ENCODE peak calls at places on chromosomes 3 and 15, in eight cellular contexts. U is adipocyte; X is colonic mucosa; D is PC-3; A is body of pancreas; H is A549; M is CD8-positive, alpha-beta memory T cell; R is right lobe of liver. S is an unnamed sample.

GRCh38 chr15:32124726-32125125 is 94.4 kb downstream of the CHRNA7 start:
- DNase-seq in D (no peak), U (no peak), R (no peak), M (no peak), A (no peak), X (no peak), H (no peak), S (no peak)

GRCh38 chr3:61250784-61251173 is 473 bp downstream of the FHIT start:
- DNase-seq in M (no peak), D (peak; percentile 43), A (peak; percentile 54), U (peak; percentile 27), R (peak; percentile 38), H (peak; percentile 6), X (peak; percentile 52), S (peak; percentile 47)

GRCh38 chr3:192303235-192303634 is 424.1 kb downstream of the FGF12 start:
- DNase-seq in A (no peak), R (no peak), D (no peak), X (no peak), U (no peak), M (no peak), H (no peak), S (no peak)

GRCh38 chr3:196666001-196666867 is 26.7 kb downstream of the NRROS start:
- DNase-seq in X (no peak), M (no peak), R (no peak), H (peak; percentile 62), A (no peak), D (peak; percentile 40), U (peak; percentile 60), S (no peak)

GRCh38 chr15:64635486-64635815 is 139.9 kb downstream of the RBPMS2 start:
- DNase-seq in R (no peak), U (peak; percentile 78), M (no peak), D (no peak), A (peak; percentile 41), H (peak; percentile 63), X (peak; percentile 29), S (peak; percentile 48)

GRCh38 chr15:66253643-66254363 is at the start of gene MEGF11:
- DNase-seq in A (peak; percentile 36), H (peak; percentile 42), R (peak; percentile 25), D (peak; percentile 11), X (peak; percentile 24), U (peak; percentile 64), M (no peak), S (no peak)

GRCh38 chr3:17551333-17551732 is 191.1 kb downstream of the TBC1D5 start:
- DNase-seq in H (no peak), R (no peak), X (no peak), A (no peak), D (no peak), U (peak; percentile 2), M (no peak), S (no peak)

GRCh38 chr3:120145498-120146285 is 51.4 kb upstream of the GSK3B start:
- DNase-seq in M (no peak), H (peak; percentile 61), U (peak; percentile 49), A (no peak), D (peak; percentile 94), X (no peak), R (no peak), S (no peak)

GRCh38 chr3:72329354-72329753 is 518.9 kb downstream of the SHQ1 start:
- DNase-seq in H (no peak), X (no peak), D (no peak), A (peak; percentile 65), R (no peak), U (no peak), M (no peak), S (peak; percentile 56)

GRCh38 chr3:50333744-50334328 is 5.8 kb upstream of the TUSC2 start:
- DNase-seq in U (no peak), X (no peak), A (no peak), M (no peak), R (no peak), H (no peak), D (no peak), S (peak; percentile 67)

GRCh38 chr15:81394609-81395008 is 20.6 kb upstream of the TMC3 start:
- DNase-seq in H (no peak), A (peak; percentile 57), R (peak; percentile 41), M (no peak), D (peak; percentile 40), X (peak; percentile 39), U (no peak), S (peak; percentile 51)

GRCh38 chr3:31664031-31664430 is 131.3 kb downstream of the STT3B start:
- DNase-seq in A (no peak), X (no peak), M (no peak), H (no peak), U (no peak), D (no peak), R (no peak), S (no peak)

GRCh38 chr3:115720988-115721387 is 97.7 kb downstream of the GAP43 start:
- DNase-seq in M (no peak), A (no peak), R (no peak), H (no peak), X (no peak), U (no peak), D (no peak), S (no peak)

GRCh38 chr15:52791776-52792175 is 1.6 kb upstream of the ONECUT1 start:
- DNase-seq in M (no peak), U (no peak), D (no peak), H (no peak), X (no peak), R (no peak), A (no peak), S (no peak)

GRCh38 chr15:52789008-52789600 is 1.0 kb downstream of the ONECUT1 start:
- DNase-seq in M (no peak), U (no peak), R (no peak), D (no peak), A (no peak), H (no peak), X (no peak), S (no peak)

GRCh38 chr15:52790166-52790708 is at the start of gene ONECUT1:
- DNase-seq in M (peak; percentile 54), R (peak; percentile 82), H (peak; percentile 63), A (peak; percentile 89), D (peak; percentile 41), U (peak; percentile 73), X (peak; percentile 44), S (no peak)

GRCh38 chr15:52789601-52790165 is 453 bp downstream of the ONECUT1 start:
- DNase-seq in D (no peak), R (peak; percentile 46), H (peak; percentile 64), M (no peak), A (peak; percentile 55), U (peak; percentile 23), X (no peak), S (no peak)

DNA sequence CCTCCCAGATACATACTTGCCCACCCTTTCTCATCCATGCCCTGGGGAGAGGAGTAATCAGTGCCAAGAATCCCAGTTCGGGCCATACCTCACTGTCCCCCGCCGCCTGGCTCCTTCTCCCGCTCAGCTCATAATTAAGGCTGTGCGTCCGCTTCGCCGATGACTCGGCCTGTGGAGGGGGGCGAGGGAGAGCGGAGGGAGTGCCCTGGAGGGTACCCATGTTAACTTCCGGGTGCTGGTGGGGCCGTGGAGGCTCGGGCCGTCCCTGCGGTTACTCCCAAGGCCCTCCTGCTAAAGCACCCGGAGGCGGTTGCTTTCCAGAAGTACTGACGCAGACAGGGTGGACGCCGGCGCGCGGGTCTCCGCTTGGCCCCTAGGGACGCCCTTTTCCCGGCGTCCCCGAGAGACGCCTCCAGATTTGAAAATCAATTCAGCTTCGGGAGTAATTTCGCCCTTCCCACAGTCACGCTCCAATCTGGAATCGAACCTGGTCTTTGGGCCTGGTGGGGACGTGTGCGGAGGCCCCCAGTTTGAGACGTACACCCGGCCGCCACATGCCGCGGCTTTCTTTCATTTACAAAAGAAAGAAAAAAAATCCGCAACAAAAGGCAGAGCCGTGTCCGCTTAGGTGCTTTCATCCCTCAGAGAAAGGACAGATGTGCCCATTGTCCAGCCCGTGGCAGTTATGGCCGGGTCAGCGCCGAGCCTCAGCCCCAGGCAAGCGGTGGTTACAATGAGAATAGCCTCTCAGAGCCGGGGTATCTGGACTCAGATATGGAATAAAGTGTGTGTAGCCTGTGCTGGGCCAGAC is 1.0 kb upstream of the ONECUT1 start:
- DNase-seq in H (no peak), A (peak; percentile 58), M (no peak), X (no peak), R (peak; percentile 58), D (no peak), U (no peak), S (no peak)
- H3K4me1 ChIP-seq in H (peaks cover 10% of the 10 kb centered on the region), A (peaks cover 17% of the 10 kb centered on the region), M (peaks cover 8% of the 10 kb centered on the region), X (no peaks in the 10 kb centered on the region), R (no peaks in the 10 kb centered on the region), D (no peaks in the 10 kb centered on the region), U (peaks cover 8% of the 10 kb centered on the region), S (no peaks in the 10 kb centered on the region)

GRCh38 chr15:92614791-92615785 is 40.5 kb downstream of the FAM174B start:
- DNase-seq in M (no peak), D (no peak), U (no peak), H (no peak), X (no peak), A (no peak), R (no peak), S (peak; percentile 11)

GRCh38 chr15:92618121-92618520 is 37.5 kb downstream of the FAM174B start:
- DNase-seq in D (no peak), H (no peak), M (no peak), U (no peak), R (no peak), A (no peak), X (no peak), S (no peak)

GRCh38 chr15:92616621-92617179 is 38.9 kb downstream of the FAM174B start:
- DNase-seq in D (peak; percentile 71), A (no peak), X (no peak), R (no peak), M (no peak), H (no peak), U (no peak), S (peak; percentile 46)

GRCh38 chr15:92619380-92620101 is 36.0 kb downstream of the FAM174B start:
- DNase-seq in R (no peak), H (no peak), U (peak; percentile 77), A (no peak), M (no peak), D (no peak), X (no peak), S (peak; percentile 59)

GRCh38 chr15:92617197-92618037 is 38.2 kb downstream of the FAM174B start:
- DNase-seq in R (peak; percentile 88), M (no peak), U (peak; percentile 78), D (peak; percentile 77), A (peak; percentile 93), X (peak; percentile 76), H (peak; percentile 72), S (peak; percentile 90)
- H3K4me3 ChIP-seq in R (no peak overlapping the region), M (no peak overlapping the region), U (no peak overlapping the region), D (peak overlapping the region; percentile 30), A (no peak overlapping the region), X (no peak overlapping the region), H (no peak overlapping the region), S (no peak overlapping the region)

DNA sequence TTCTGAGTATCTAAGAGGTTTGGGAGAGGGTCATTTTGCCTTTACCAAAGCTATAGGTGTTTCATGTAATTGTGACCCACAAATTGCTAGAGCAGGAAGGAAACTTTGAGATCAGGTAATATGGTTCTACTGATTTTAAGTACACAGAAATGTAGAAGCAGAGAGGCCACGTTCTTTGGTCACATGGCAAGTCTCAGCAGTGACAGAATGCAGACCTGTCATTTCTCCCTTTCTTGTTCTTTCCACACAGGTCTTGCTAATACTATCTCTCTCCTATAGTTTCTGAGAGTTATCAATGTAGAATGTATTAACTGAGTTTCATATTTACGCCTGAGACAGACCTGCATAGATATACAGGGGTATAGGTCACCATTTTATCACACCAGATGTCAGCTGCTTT is 10.9 kb upstream of the RTP1 start:
- DNase-seq in R (no peak), A (no peak), M (no peak), D (no peak), X (no peak), H (no peak), U (no peak), S (no peak)
- H3K4me1 ChIP-seq in R (no peaks in the 10 kb centered on the region), A (no peaks in the 10 kb centered on the region), M (no peaks in the 10 kb centered on the region), D (peaks cover 35% of the 10 kb centered on the region), X (no peaks in the 10 kb centered on the region), H (no peaks in the 10 kb centered on the region), U (peaks cover 40% of the 10 kb centered on the region), S (no peaks in the 10 kb centered on the region)

GRCh38 chr3:152271465-152272035 is 2.8 kb downstream of the MBNL1 start:
- DNase-seq in M (no peak), A (no peak), U (peak; percentile 47), R (no peak), D (no peak), H (no peak), X (no peak), S (no peak)
- H3K4me3 ChIP-seq in M (peak overlapping the region; percentile 97), A (no peak overlapping the region), U (peak overlapping the region; percentile 92), R (peak overlapping the region; percentile 83), D (peak overlapping the region; percentile 81), H (peak overlapping the region; percentile 65), X (peak overlapping the region; percentile 70), S (peak overlapping the region; percentile 84)

S was measured in uterus.